ENCODE peak calls at places on chromosomes 7 and 10, in eight cellular contexts. Q is CD4-positive, alpha-beta memory T cell; M is HFFc6; K is lower lobe of right lung; W is EH; B is heart right ventricle; S is stimulated activated CD4-positive, alpha-beta T cell treated with anti-CD3 and anti-CD28 coated beads, Interleukin-1b, Interleukin-23, amount 100 ng/mL, for 1 hour; Y is cardiac fibroblast. X is an unnamed sample.

GRCh38 chr10:12777840-12778585 is 223.5 kb downstream of the CCDC3 start:
- DNase-seq in Q (no peak), M (no peak), K (no peak), W (no peak), B (no peak), S (no peak), Y (no peak), X (no peak)

GRCh38 chr10:117477961-117478670 is 64.4 kb upstream of the EMX2 start:
- DNase-seq in Q (no peak), M (peak; percentile 84), K (no peak), W (peak; percentile 88), B (no peak), S (no peak), Y (peak; percentile 69), X (peak; percentile 46)

GRCh38 chr7:24756545-24756988 is 697 bp downstream of the GSDME start:
- DNase-seq in Q (no peak), M (peak; percentile 24), K (no peak), W (no peak), B (no peak), S (no peak), Y (no peak), X (no peak)

GRCh38 chr10:99694171-99694570 is 34.9 kb downstream of the ENTPD7 start:
- DNase-seq in Q (no peak), M (peak; percentile 81), K (no peak), W (peak; percentile 95), B (no peak), S (no peak), Y (peak; percentile 21), X (no peak)

GRCh38 chr10:25047902-25048301 is 31.5 kb downstream of the THNSL1 start:
- DNase-seq in Q (no peak), M (peak; percentile 58), K (no peak), W (peak; percentile 87), B (peak; percentile 11), S (no peak), Y (peak; percentile 91), X (no peak)

GRCh38 chr10:72370201-72370722 is 15.5 kb upstream of the DNAJB12 start:
- DNase-seq in Q (peak; percentile 76), M (no peak), K (no peak), W (no peak), B (no peak), S (no peak), Y (no peak), X (no peak)

GRCh38 chr10:131116216-131117005 is 195.1 kb downstream of the TCERG1L start:
- DNase-seq in Q (no peak), M (no peak), K (no peak), W (no peak), B (no peak), S (no peak), Y (no peak), X (no peak)

GRCh38 chr7:150971242-150972048 is 6.7 kb downstream of the KCNH2 start:
- DNase-seq in Q (no peak), M (no peak), K (no peak), W (no peak), B (peak; percentile 68), S (no peak), Y (no peak), X (no peak)

GRCh38 chr10:86601956-86602592 is 52.3 kb upstream of the OPN4 start:
- DNase-seq in Q (no peak), M (no peak), K (no peak), W (no peak), B (no peak), S (no peak), Y (no peak), X (no peak)

GRCh38 chr10:131833446-131834080 is 67.2 kb upstream of the PPP2R2D start:
- DNase-seq in Q (no peak), M (no peak), K (peak; percentile 29), W (no peak), B (no peak), S (no peak), Y (no peak), X (no peak)

GRCh38 chr7:150435390-150436073 is 14.9 kb upstream of the GIMAP8 start:
- DNase-seq in Q (no peak), M (no peak), K (no peak), W (no peak), B (no peak), S (no peak), Y (no peak), X (no peak)

GRCh38 chr10:71061472-71061871 is 150.9 kb upstream of the UNC5B start:
- DNase-seq in Q (no peak), M (no peak), K (no peak), W (no peak), B (no peak), S (no peak), Y (no peak), X (no peak)

GRCh38 chr10:125129076-125129458 is 31.3 kb downstream of the CTBP2 start:
- DNase-seq in Q (no peak), M (no peak), K (no peak), W (no peak), B (no peak), S (no peak), Y (no peak), X (no peak)

GRCh38 chr7:155813125-155813524 is 862 bp upstream of the SHH start:
- DNase-seq in Q (no peak), M (no peak), K (peak; percentile 12), W (no peak), B (no peak), S (no peak), Y (no peak), X (no peak)

GRCh38 chr7:155230169-155230593 is 67.5 kb upstream of the INSIG1 start:
- DNase-seq in Q (no peak), M (peak; percentile 94), K (no peak), W (peak; percentile 99), B (peak; percentile 19), S (no peak), Y (peak; percentile 76), X (no peak)

GRCh38 chr10:105070249-105070648 is 429.2 kb downstream of the SORCS3 start:
- DNase-seq in Q (no peak), M (no peak), K (no peak), W (no peak), B (no peak), S (no peak), Y (no peak), X (no peak)

GRCh38 chr10:69285699-69286098 is 7.4 kb downstream of the HK1 start:
- DNase-seq in Q (no peak), M (no peak), K (no peak), W (no peak), B (no peak), S (no peak), Y (no peak), X (no peak)

GRCh38 chr7:35371221-35371620 is 117.3 kb upstream of the TBX20 start:
- DNase-seq in Q (no peak), M (no peak), K (no peak), W (no peak), B (no peak), S (no peak), Y (no peak), X (no peak)

GRCh38 chr7:99679400-99680191 is at the start of gene CYP3A5:
- DNase-seq in Q (no peak), M (peak; percentile 45), K (no peak), W (peak; percentile 23), B (no peak), S (no peak), Y (no peak), X (no peak)

GRCh38 chr10:72375173-72375572 is 20.5 kb upstream of the DNAJB12 start:
- DNase-seq in Q (no peak), M (peak; percentile 29), K (no peak), W (peak; percentile 48), B (no peak), S (no peak), Y (peak; percentile 23), X (no peak)

GRCh38 chr7:117001283-117001682 is 48.0 kb downstream of the ST7 start:
- DNase-seq in Q (no peak), M (no peak), K (no peak), W (no peak), B (no peak), S (no peak), Y (no peak), X (no peak)

GRCh38 chr7:2954433-2954853 is 89.2 kb downstream of the CARD11 start:
- DNase-seq in Q (peak; percentile 20), M (no peak), K (peak; percentile 64), W (no peak), B (no peak), S (no peak), Y (no peak), X (no peak)

GRCh38 chr7:37986780-37987380 is 66.4 kb downstream of the EPDR1 start:
- DNase-seq in Q (no peak), M (no peak), K (no peak), W (no peak), B (no peak), S (no peak), Y (no peak), X (no peak)

GRCh38 chr7:28165971-28166955 is 14.3 kb downstream of the JAZF1 start:
- DNase-seq in Q (no peak), M (peak; percentile 80), K (no peak), W (peak; percentile 92), B (no peak), S (no peak), Y (peak; percentile 67), X (no peak)

GRCh38 chr10:124706876-124707516 is 37.2 kb downstream of the FAM53B start:
- DNase-seq in Q (no peak), M (no peak), K (no peak), W (no peak), B (no peak), S (no peak), Y (no peak), X (no peak)

GRCh38 chr10:119296703-119297102 is 89.3 kb downstream of the GRK5 start:
- DNase-seq in Q (no peak), M (no peak), K (no peak), W (peak; percentile 54), B (peak; percentile 73), S (no peak), Y (no peak), X (no peak)

GRCh38 chr10:36181421-36181820 is 539.3 kb upstream of the FZD8 start:
- DNase-seq in Q (no peak), M (no peak), K (no peak), W (peak; percentile 83), B (no peak), S (no peak), Y (peak; percentile 87), X (no peak)

GRCh38 chr7:134954197-134955082 is 31.9 kb upstream of the AGBL3 start:
- DNase-seq in Q (peak; percentile 24), M (no peak), K (no peak), W (no peak), B (no peak), S (no peak), Y (peak; percentile 64), X (peak; percentile 13)

GRCh38 chr10:89363766-89364407 is 14.0 kb upstream of the IFIT1B start:
- DNase-seq in Q (no peak), M (no peak), K (no peak), W (no peak), B (no peak), S (no peak), Y (no peak), X (no peak)

GRCh38 chr7:151865070-151865670 is 11.7 kb downstream of the PRKAG2 start:
- DNase-seq in Q (no peak), M (no peak), K (no peak), W (no peak), B (no peak), S (no peak), Y (no peak), X (no peak)

GRCh38 chr7:158863611-158864506 is 7.5 kb downstream of the DYNC2I1 start:
- DNase-seq in Q (peak; percentile 21), M (peak; percentile 73), K (peak; percentile 89), W (peak; percentile 95), B (peak; percentile 84), S (no peak), Y (peak; percentile 84), X (peak; percentile 55)

GRCh38 chr10:132912685-132913558 is 29.4 kb downstream of the CFAP46 start:
- DNase-seq in Q (no peak), M (no peak), K (no peak), W (no peak), B (no peak), S (no peak), Y (no peak), X (no peak)

X was measured in HuH-7.